ENCODE peak calls at places on chromosomes 4 and X, in ten cellular contexts. J is endothelial cell; Z is head of caudate nucleus; C is activated CD4-positive, alpha-beta T cell treated with anti-CD3 and anti-CD28 coated beads, Interleukin-2, amount 50 U/mL, for 48 hours; F is GM18507; A is lung; H is GM23248; O is stimulated activated CD8-positive, alpha-beta memory T cell treated with anti-CD3 and anti-CD28 coated beads, Interleukin-7, amount 100 ng/mL, for 24 hours; K is NCI-H774; B is HFFc6. V is an unnamed sample.
A peak's percentile ranks its signal among the peaks of the same experiment; 100 is the strongest.

GRCh38 chr4:138843611-138844010 is 172.0 kb upstream of the NOCT start:
- DNase-seq in K (no peak), C (no peak), J (no peak), H (no peak), Z (no peak), O (no peak), A (no peak), B (no peak), F (no peak), V (no peak)

GRCh38 chrX:93932471-93933220 is 258.6 kb downstream of the FAM133A start:
- DNase-seq in C (no peak), B (no peak), H (no peak), O (no peak), K (peak; percentile 30), Z (no peak), J (no peak), F (no peak), A (no peak), V (no peak)

GRCh38 chr4:60683357-60683756 is 516.8 kb upstream of the ADGRL3 start:
- DNase-seq in B (peak; percentile 95), K (no peak), F (no peak), H (peak; percentile 34), A (no peak), Z (no peak), J (no peak), O (no peak), C (no peak), V (peak; percentile 85)

GRCh38 chr4:52824603-52825310 is 37.4 kb upstream of the RASL11B start:
- DNase-seq in Z (no peak), A (no peak), H (peak; percentile 7), O (no peak), F (no peak), J (no peak), B (peak; percentile 32), K (no peak), C (no peak), V (no peak)

GRCh38 chr4:11537846-11538245 is 109.2 kb upstream of the HS3ST1 start:
- DNase-seq in F (no peak), Z (no peak), K (no peak), O (no peak), H (no peak), J (no peak), A (no peak), C (no peak), B (no peak), V (no peak)

GRCh38 chrX:136272325-136272724 is 21.1 kb upstream of the MAP7D3 start:
- DNase-seq in A (no peak), C (no peak), Z (no peak), O (no peak), K (no peak), B (no peak), F (no peak), J (no peak), H (peak; percentile 46), V (no peak)

GRCh38 chr4:92812652-92813051 is 508.9 kb downstream of the GRID2 start:
- DNase-seq in F (no peak), O (no peak), A (no peak), B (no peak), C (no peak), Z (no peak), K (no peak), H (no peak), J (no peak), V (no peak)

GRCh38 chrX:100248894-100249493 is 161.1 kb downstream of the PCDH19 start:
- DNase-seq in J (no peak), C (no peak), O (no peak), Z (no peak), F (no peak), A (no peak), B (no peak), K (no peak), H (no peak), V (no peak)

GRCh38 chrX:50691820-50692219 is 122.2 kb downstream of the SHROOM4 start:
- DNase-seq in B (peak; percentile 15), H (peak; percentile 61), K (peak; percentile 16), Z (no peak), F (peak; percentile 1), C (no peak), A (no peak), J (peak; percentile 29), O (no peak), V (no peak)